ENCODE peak calls at places on chromosomes 4 and X, in ten cellular contexts. X, K, M, F, I, P, G, Y, W and T are unnamed samples.

GRCh38 chr4:88189881-88190585 is 31.6 kb upstream of the ABCG2 start:
- DNase-seq in X (peak), K (no peak), M (no peak), F (no peak), I (no peak), P (no peak), G (no peak), Y (no peak), W (no peak), T (no peak)

GRCh38 chr4:76067652-76068286 is 6.7 kb upstream of the ART3 start:
- DNase-seq in X (peak), K (peak), M (peak), F (peak), I (peak), P (peak), G (peak), Y (peak), W (no peak), T (no peak)

GRCh38 chr4:107618656-107619055 is 101.4 kb downstream of the PAPSS1 start:
- DNase-seq in X (no peak), K (no peak), M (no peak), F (no peak), I (no peak), P (no peak), G (no peak), Y (no peak), W (no peak), T (no peak)

GRCh38 chr4:146371812-146372211 is 149.9 kb downstream of the SLC10A7 start:
- DNase-seq in X (no peak), K (no peak), M (no peak), F (no peak), I (no peak), P (no peak), G (no peak), Y (no peak), W (no peak), T (no peak)

GRCh38 chr4:2297606-2298517 is 36.0 kb upstream of the MXD4 start:
- DNase-seq in X (no peak), K (no peak), M (no peak), F (no peak), I (no peak), P (peak), G (no peak), Y (no peak), W (no peak), T (no peak)

GRCh38 chr4:71732706-71733105 is 51.2 kb downstream of the GC start:
- DNase-seq in X (peak), K (no peak), M (peak), F (peak), I (no peak), P (no peak), G (no peak), Y (peak), W (no peak), T (no peak)

GRCh38 chrX:32842053-32842452 is 369.3 kb downstream of the DMD start:
- DNase-seq in X (no peak), K (no peak), M (no peak), F (no peak), I (no peak), P (no peak), G (no peak), Y (no peak), W (no peak), T (no peak)

GRCh38 chr4:9781343-9782135 is at the start of gene DRD5:
- DNase-seq in X (no peak), K (no peak), M (no peak), F (peak), I (no peak), P (no peak), G (no peak), Y (no peak), W (no peak), T (no peak)

GRCh38 chrX:75155454-75155829 is 641 bp downstream of the ABCB7 start:
- DNase-seq in X (peak), K (peak), M (peak), F (no peak), I (peak), P (no peak), G (no peak), Y (peak), W (no peak), T (no peak)

GRCh38 chrX:133415276-133416105 is at the start of gene GPC4:
- DNase-seq in X (peak), K (peak), M (no peak), F (peak), I (no peak), P (no peak), G (peak), Y (no peak), W (no peak), T (no peak)

GRCh38 chrX:96394566-96394965 is 290.1 kb upstream of the DIAPH2 start:
- DNase-seq in X (no peak), K (no peak), M (no peak), F (no peak), I (no peak), P (no peak), G (no peak), Y (no peak), W (no peak), T (no peak)

GRCh38 chrX:3268804-3269203 is 77.6 kb downstream of the MXRA5 start:
- DNase-seq in X (no peak), K (peak), M (no peak), F (no peak), I (no peak), P (no peak), G (no peak), Y (no peak), W (no peak), T (no peak)

GRCh38 chr4:180542445-180543100 is 1700.6 kb upstream of the TENM3 start:
- DNase-seq in X (peak), K (peak), M (no peak), F (no peak), I (no peak), P (no peak), G (no peak), Y (no peak), W (no peak), T (no peak)

GRCh38 chr4:14743601-14744000 is 258.7 kb upstream of the CPEB2 start:
- DNase-seq in X (no peak), K (no peak), M (no peak), F (no peak), I (no peak), P (no peak), G (no peak), Y (no peak), W (no peak), T (no peak)